ENCODE peak calls at places on chromosomes 1 and 21, in five cellular contexts. A is left colon; E is GM12864; D is amniotic stem cell; L is activated naive CD8-positive, alpha-beta T cell treated with anti-CD3 and anti-CD28 coated beads for 36 hours. J is an unnamed sample.
A peak's percentile ranks its signal among the peaks of the same experiment; 100 is the strongest.

GRCh38 chr1:20640183-20640597 is 6.9 kb downstream of the PINK1 start:
- DNase-seq in L (peak; percentile 38), E (no peak), A (peak; percentile 55), D (peak; percentile 11), J (peak; percentile 56)

GRCh38 chr1:59142663-59143487 is 154.0 kb upstream of the FGGY start:
- DNase-seq in L (no peak), D (peak; percentile 67), A (no peak), E (no peak), J (peak; percentile 88)

GRCh38 chr1:19310061-19310460 is 1.9 kb downstream of the AKR7A2 start:
- DNase-seq in A (no peak), E (no peak), L (no peak), D (no peak), J (no peak)

GRCh38 chr1:84574936-84575335 is 696 bp upstream of the CTBS start:
- DNase-seq in L (no peak), D (no peak), A (no peak), E (no peak), J (no peak)

GRCh38 chr1:79040424-79041089 is 34.0 kb upstream of the ADGRL4 start:
- DNase-seq in A (no peak), E (peak; percentile 38), D (no peak), L (no peak), J (peak; percentile 46)

GRCh38 chr1:47507921-47508894 is 70.4 kb downstream of the FOXD2 start:
- DNase-seq in E (no peak), L (peak; percentile 60), D (no peak), A (peak; percentile 54), J (no peak)

GRCh38 chr1:41314781-41315481 is 46.3 kb upstream of the FOXO6 start:
- DNase-seq in E (no peak), L (no peak), A (no peak), D (no peak), J (no peak)

GRCh38 chr1:170231669-170232068 is 85.9 kb downstream of the NTMT2 start:
- DNase-seq in A (no peak), E (no peak), D (no peak), L (no peak), J (no peak)

GRCh38 chr21:31766895-31767294 is 35.0 kb upstream of the SCAF4 start:
- DNase-seq in L (no peak), E (no peak), D (no peak), A (no peak), J (no peak)

GRCh38 chr21:20971296-20971921 is 26.8 kb upstream of the NCAM2 start:
- DNase-seq in D (peak; percentile 21), E (no peak), A (peak; percentile 45), L (peak; percentile 11), J (no peak)

GRCh38 chr1:220680085-220680687 is 10.0 kb upstream of the C1orf115 start:
- DNase-seq in D (no peak), A (peak; percentile 18), E (peak; percentile 29), L (peak; percentile 4), J (no peak)

GRCh38 chr21:45078877-45079281 is 4.5 kb downstream of the ADARB1 start:
- DNase-seq in E (peak; percentile 8), A (no peak), L (peak; percentile 76), D (no peak), J (no peak)

GRCh38 chr1:235006132-235006721 is 122.4 kb downstream of the TOMM20 start:
- DNase-seq in L (peak; percentile 43), D (no peak), E (no peak), A (no peak), J (no peak)

GRCh38 chr1:53543130-53543770 is 84.1 kb downstream of the DMRTB1 start:
- DNase-seq in D (no peak), E (no peak), A (no peak), L (no peak), J (no peak)

GRCh38 chr1:92901699-92902405 is 59.4 kb downstream of the DIPK1A start:
- DNase-seq in A (no peak), E (no peak), L (no peak), D (no peak), J (no peak)

GRCh38 chr1:88985033-88985432 is 7.4 kb downstream of the KYAT3 start:
- DNase-seq in L (no peak), A (no peak), D (peak; percentile 72), E (no peak), J (peak; percentile 64)

GRCh38 chr1:209576798-209577197 is 6.7 kb upstream of the CAMK1G start:
- DNase-seq in A (peak; percentile 82), E (no peak), L (peak; percentile 65), D (no peak), J (peak; percentile 56)

GRCh38 chr1:191839891-191840290 is 318.4 kb upstream of the RGS18 start:
- DNase-seq in A (no peak), E (no peak), D (peak; percentile 4), L (no peak), J (no peak)

GRCh38 chr1:59046730-59047157 is 250.2 kb upstream of the FGGY start:
- DNase-seq in A (peak; percentile 32), L (peak; percentile 45), E (peak; percentile 68), D (no peak), J (no peak)

GRCh38 chr1:152495066-152495675 is 15.4 kb upstream of the LCE5A start:
- DNase-seq in D (no peak), A (peak; percentile 32), L (no peak), E (no peak), J (peak; percentile 24)

GRCh38 chr1:115458426-115459114 is 120.5 kb upstream of the NGF start:
- DNase-seq in E (no peak), L (no peak), A (no peak), D (no peak), J (no peak)

GRCh38 chr1:203117611-203118575 is 9.6 kb upstream of the ADORA1 start:
- DNase-seq in A (peak; percentile 70), E (no peak), D (peak; percentile 25), L (peak; percentile 58), J (peak; percentile 35)

GRCh38 chr21:17455028-17455353 is 57.9 kb upstream of the CXADR start:
- DNase-seq in E (no peak), L (no peak), A (no peak), D (no peak), J (no peak)

GRCh38 chr1:217230412-217230811 is 400.5 kb downstream of the GPATCH2 start:
- DNase-seq in D (no peak), E (no peak), A (no peak), L (no peak), J (no peak)

GRCh38 chr1:199746985-199747384 is 280.5 kb upstream of the NR5A2 start:
- DNase-seq in E (no peak), A (no peak), L (no peak), D (no peak), J (no peak)

GRCh38 chr1:209924386-209924785 is 13.6 kb upstream of the SYT14 start:
- DNase-seq in E (no peak), L (no peak), D (no peak), A (no peak), J (no peak)

GRCh38 chr1:202861420-202862121 is 27.4 kb downstream of the RABIF start:
- DNase-seq in E (no peak), L (peak; percentile 63), A (peak; percentile 94), D (peak; percentile 90), J (peak; percentile 91)

GRCh38 chr1:183144752-183145151 is 41.3 kb upstream of the LAMC2 start:
- DNase-seq in A (no peak), E (no peak), D (no peak), L (no peak), J (no peak)

GRCh38 chr1:151513626-151514101 is 2.5 kb downstream of the CGN start:
- DNase-seq in A (peak; percentile 88), E (no peak), L (no peak), D (no peak), J (no peak)

GRCh38 chr1:19552291-19553010 is 67.1 kb upstream of the CAPZB start:
- DNase-seq in E (no peak), L (no peak), D (no peak), A (no peak), J (no peak)

GRCh38 chr1:29749021-29749420 is 512.7 kb downstream of the PTPRU start:
- DNase-seq in L (no peak), E (no peak), D (no peak), A (no peak), J (peak; percentile 20)

J was measured in SJSA1.